ENCODE peak calls at places on chromosomes 7 and 10, in nine cellular contexts. One of them, this sample, is unnamed.
A peak's percentile ranks its signal among the peaks of the same experiment; 100 is the strongest.

GRCh38 chr10:28449382-28449781 is 83.5 kb upstream of the WAC start:
- DNase-seq in lower leg skin: no peak
- DNase-seq in CD8-positive, alpha-beta T cell: no peak
- DNase-seq in foreskin fibroblast: no peak
- DNase-seq in GM12864: no peak
- DNase-seq in AG04450: no peak
- DNase-seq in tibial nerve: no peak
- DNase-seq in cardiac muscle cell: no peak
- DNase-seq in OCI-LY7: no peak
- DNase-seq in this sample: no peak

GRCh38 chr7:139016931-139017511 is 18.8 kb downstream of the ZC3HAV1L start:
- DNase-seq in lower leg skin: peak; percentile 53
- DNase-seq in CD8-positive, alpha-beta T cell: peak; percentile 69
- DNase-seq in foreskin fibroblast: peak; percentile 59
- DNase-seq in GM12864: peak; percentile 37
- DNase-seq in AG04450: peak; percentile 41
- DNase-seq in tibial nerve: peak; percentile 33
- DNase-seq in cardiac muscle cell: peak; percentile 82
- DNase-seq in OCI-LY7: peak; percentile 73
- DNase-seq in this sample: no peak

GRCh38 chr7:77606561-77606960 is 69.5 kb downstream of the PTPN12 start:
- DNase-seq in lower leg skin: no peak
- DNase-seq in CD8-positive, alpha-beta T cell: no peak
- DNase-seq in foreskin fibroblast: no peak
- DNase-seq in GM12864: no peak
- DNase-seq in AG04450: no peak
- DNase-seq in tibial nerve: no peak
- DNase-seq in cardiac muscle cell: no peak
- DNase-seq in OCI-LY7: no peak
- DNase-seq in this sample: no peak

GRCh38 chr10:80453715-80454525 is at the start of gene TSPAN14:
- DNase-seq in lower leg skin: peak; percentile 75
- DNase-seq in CD8-positive, alpha-beta T cell: peak; percentile 74
- DNase-seq in foreskin fibroblast: peak; percentile 83
- DNase-seq in GM12864: no peak
- DNase-seq in AG04450: peak; percentile 55
- DNase-seq in tibial nerve: peak; percentile 74
- DNase-seq in cardiac muscle cell: peak; percentile 93
- DNase-seq in OCI-LY7: peak; percentile 87
- DNase-seq in this sample: no peak

GRCh38 chr7:95840953-95841950 is 68.9 kb downstream of the DYNC1I1 start:
- DNase-seq in lower leg skin: no peak
- DNase-seq in CD8-positive, alpha-beta T cell: no peak
- DNase-seq in foreskin fibroblast: no peak
- DNase-seq in GM12864: peak; percentile 4
- DNase-seq in AG04450: no peak
- DNase-seq in tibial nerve: no peak
- DNase-seq in cardiac muscle cell: no peak
- DNase-seq in OCI-LY7: peak; percentile 35
- DNase-seq in this sample: no peak

GRCh38 chr10:81192404-81192803 is 654.7 kb downstream of the SH2D4B start:
- DNase-seq in lower leg skin: no peak
- DNase-seq in CD8-positive, alpha-beta T cell: no peak
- DNase-seq in foreskin fibroblast: no peak
- DNase-seq in GM12864: no peak
- DNase-seq in AG04450: no peak
- DNase-seq in tibial nerve: no peak
- DNase-seq in cardiac muscle cell: no peak
- DNase-seq in OCI-LY7: no peak
- DNase-seq in this sample: no peak

GRCh38 chr10:11149499-11149898 is 131.8 kb downstream of the CELF2 start:
- DNase-seq in lower leg skin: no peak
- DNase-seq in CD8-positive, alpha-beta T cell: peak; percentile 52
- DNase-seq in foreskin fibroblast: no peak
- DNase-seq in GM12864: no peak
- DNase-seq in AG04450: no peak
- DNase-seq in tibial nerve: no peak
- DNase-seq in cardiac muscle cell: no peak
- DNase-seq in OCI-LY7: no peak
- DNase-seq in this sample: no peak

GRCh38 chr7:407706-408539 is 111.7 kb downstream of the PDGFA start:
- DNase-seq in lower leg skin: no peak
- DNase-seq in CD8-positive, alpha-beta T cell: no peak
- DNase-seq in foreskin fibroblast: no peak
- DNase-seq in GM12864: no peak
- DNase-seq in AG04450: no peak
- DNase-seq in tibial nerve: no peak
- DNase-seq in cardiac muscle cell: no peak
- DNase-seq in OCI-LY7: no peak
- DNase-seq in this sample: no peak

GRCh38 chr10:1107679-1108078 is 51.5 kb downstream of the WDR37 start:
- DNase-seq in lower leg skin: no peak
- DNase-seq in CD8-positive, alpha-beta T cell: no peak
- DNase-seq in foreskin fibroblast: no peak
- DNase-seq in GM12864: no peak
- DNase-seq in AG04450: no peak
- DNase-seq in tibial nerve: no peak
- DNase-seq in cardiac muscle cell: no peak
- DNase-seq in OCI-LY7: no peak
- DNase-seq in this sample: no peak

GRCh38 chr10:129097776-129098175 is 369.3 kb upstream of the MGMT start:
- DNase-seq in lower leg skin: no peak
- DNase-seq in CD8-positive, alpha-beta T cell: no peak
- DNase-seq in foreskin fibroblast: no peak
- DNase-seq in GM12864: no peak
- DNase-seq in AG04450: no peak
- DNase-seq in tibial nerve: no peak
- DNase-seq in cardiac muscle cell: peak; percentile 72
- DNase-seq in OCI-LY7: no peak
- DNase-seq in this sample: no peak

GRCh38 chr10:78602201-78602917 is 466.4 kb upstream of the ZMIZ1 start:
- DNase-seq in lower leg skin: no peak
- DNase-seq in CD8-positive, alpha-beta T cell: no peak
- DNase-seq in foreskin fibroblast: no peak
- DNase-seq in GM12864: no peak
- DNase-seq in AG04450: no peak
- DNase-seq in tibial nerve: no peak
- DNase-seq in cardiac muscle cell: no peak
- DNase-seq in OCI-LY7: no peak
- DNase-seq in this sample: no peak

GRCh38 chr10:21195149-21195731 is 298.1 kb upstream of the NEBL start:
- DNase-seq in lower leg skin: no peak
- DNase-seq in CD8-positive, alpha-beta T cell: no peak
- DNase-seq in foreskin fibroblast: no peak
- DNase-seq in GM12864: no peak
- DNase-seq in AG04450: no peak
- DNase-seq in tibial nerve: no peak
- DNase-seq in cardiac muscle cell: peak; percentile 16
- DNase-seq in OCI-LY7: no peak
- DNase-seq in this sample: no peak

GRCh38 chr7:116098175-116098574 is 67.6 kb upstream of the TFEC start:
- DNase-seq in lower leg skin: no peak
- DNase-seq in CD8-positive, alpha-beta T cell: no peak
- DNase-seq in foreskin fibroblast: no peak
- DNase-seq in GM12864: no peak
- DNase-seq in AG04450: no peak
- DNase-seq in tibial nerve: no peak
- DNase-seq in cardiac muscle cell: no peak
- DNase-seq in OCI-LY7: no peak
- DNase-seq in this sample: no peak

GRCh38 chr7:84677386-84677785 is 482.8 kb upstream of the SEMA3A start:
- DNase-seq in lower leg skin: peak; percentile 65
- DNase-seq in CD8-positive, alpha-beta T cell: no peak
- DNase-seq in foreskin fibroblast: no peak
- DNase-seq in GM12864: no peak
- DNase-seq in AG04450: no peak
- DNase-seq in tibial nerve: no peak
- DNase-seq in cardiac muscle cell: peak; percentile 44
- DNase-seq in OCI-LY7: no peak
- DNase-seq in this sample: peak; percentile 13

GRCh38 chr7:142798451-142799438 is 28.0 kb downstream of the PRSS2 start:
- DNase-seq in lower leg skin: no peak
- DNase-seq in CD8-positive, alpha-beta T cell: no peak
- DNase-seq in foreskin fibroblast: no peak
- DNase-seq in GM12864: no peak
- DNase-seq in AG04450: no peak
- DNase-seq in tibial nerve: no peak
- DNase-seq in cardiac muscle cell: no peak
- DNase-seq in OCI-LY7: no peak
- DNase-seq in this sample: no peak

GRCh38 chr10:52801951-52802350 is 29.4 kb upstream of the MBL2 start:
- DNase-seq in lower leg skin: no peak
- DNase-seq in CD8-positive, alpha-beta T cell: no peak
- DNase-seq in foreskin fibroblast: no peak
- DNase-seq in GM12864: no peak
- DNase-seq in AG04450: no peak
- DNase-seq in tibial nerve: no peak
- DNase-seq in cardiac muscle cell: peak; percentile 41
- DNase-seq in OCI-LY7: no peak
- DNase-seq in this sample: peak; percentile 23

GRCh38 chr10:50624154-50624865 is 554 bp upstream of the SGMS1 start:
- DNase-seq in lower leg skin: peak; percentile 92
- DNase-seq in CD8-positive, alpha-beta T cell: peak; percentile 98
- DNase-seq in foreskin fibroblast: peak; percentile 95
- DNase-seq in GM12864: peak; percentile 78
- DNase-seq in AG04450: peak; percentile 85
- DNase-seq in tibial nerve: peak; percentile 90
- DNase-seq in cardiac muscle cell: peak; percentile 98
- DNase-seq in OCI-LY7: peak; percentile 97
- DNase-seq in this sample: peak; percentile 81

GRCh38 chr7:92402920-92403759 is 44.1 kb upstream of the GATAD1 start:
- DNase-seq in lower leg skin: no peak
- DNase-seq in CD8-positive, alpha-beta T cell: no peak
- DNase-seq in foreskin fibroblast: peak; percentile 28
- DNase-seq in GM12864: no peak
- DNase-seq in AG04450: no peak
- DNase-seq in tibial nerve: no peak
- DNase-seq in cardiac muscle cell: peak; percentile 48
- DNase-seq in OCI-LY7: no peak
- DNase-seq in this sample: no peak

GRCh38 chr10:131121511-131122035 is 189.9 kb downstream of the TCERG1L start:
- DNase-seq in lower leg skin: no peak
- DNase-seq in CD8-positive, alpha-beta T cell: no peak
- DNase-seq in foreskin fibroblast: no peak
- DNase-seq in GM12864: no peak
- DNase-seq in AG04450: no peak
- DNase-seq in tibial nerve: no peak
- DNase-seq in cardiac muscle cell: no peak
- DNase-seq in OCI-LY7: no peak
- DNase-seq in this sample: no peak

GRCh38 chr7:79308176-79308575 is 145.3 kb downstream of the MAGI2 start:
- DNase-seq in lower leg skin: no peak
- DNase-seq in CD8-positive, alpha-beta T cell: no peak
- DNase-seq in foreskin fibroblast: no peak
- DNase-seq in GM12864: no peak
- DNase-seq in AG04450: no peak
- DNase-seq in tibial nerve: no peak
- DNase-seq in cardiac muscle cell: peak; percentile 21
- DNase-seq in OCI-LY7: no peak
- DNase-seq in this sample: no peak
- TF ChIP-seq CTCF in lower leg skin: no peak
- TF ChIP-seq CTCF in CD8-positive, alpha-beta T cell: no peak
- TF ChIP-seq CTCF in foreskin fibroblast: no peak
- TF ChIP-seq CTCF in GM12864: no peak
- TF ChIP-seq CTCF in AG04450: no peak
- TF ChIP-seq CTCF in tibial nerve: no peak
- TF ChIP-seq CTCF in cardiac muscle cell: peak; percentile 9
- TF ChIP-seq CTCF in OCI-LY7: no peak
- TF ChIP-seq CTCF in this sample: no peak

GRCh38 chr10:103693812-103694205 is 161.6 kb downstream of the SH3PXD2A start:
- DNase-seq in lower leg skin: no peak
- DNase-seq in CD8-positive, alpha-beta T cell: no peak
- DNase-seq in foreskin fibroblast: no peak
- DNase-seq in GM12864: no peak
- DNase-seq in AG04450: no peak
- DNase-seq in tibial nerve: no peak
- DNase-seq in cardiac muscle cell: no peak
- DNase-seq in OCI-LY7: no peak
- DNase-seq in this sample: no peak

GRCh38 chr10:103692421-103693069 is 162.8 kb downstream of the SH3PXD2A start:
- DNase-seq in lower leg skin: no peak
- DNase-seq in CD8-positive, alpha-beta T cell: no peak
- DNase-seq in foreskin fibroblast: no peak
- DNase-seq in GM12864: peak; percentile 72
- DNase-seq in AG04450: no peak
- DNase-seq in tibial nerve: no peak
- DNase-seq in cardiac muscle cell: no peak
- DNase-seq in OCI-LY7: peak; percentile 75
- DNase-seq in this sample: no peak

GRCh38 chr10:103691267-103691666 is 164.1 kb downstream of the SH3PXD2A start:
- DNase-seq in lower leg skin: no peak
- DNase-seq in CD8-positive, alpha-beta T cell: no peak
- DNase-seq in foreskin fibroblast: no peak
- DNase-seq in GM12864: no peak
- DNase-seq in AG04450: no peak
- DNase-seq in tibial nerve: no peak
- DNase-seq in cardiac muscle cell: no peak
- DNase-seq in OCI-LY7: no peak
- DNase-seq in this sample: no peak

GRCh38 chr10:103691723-103692380 is 163.5 kb downstream of the SH3PXD2A start:
- DNase-seq in lower leg skin: no peak
- DNase-seq in CD8-positive, alpha-beta T cell: no peak
- DNase-seq in foreskin fibroblast: no peak
- DNase-seq in GM12864: no peak
- DNase-seq in AG04450: no peak
- DNase-seq in tibial nerve: no peak
- DNase-seq in cardiac muscle cell: no peak
- DNase-seq in OCI-LY7: peak; percentile 37
- DNase-seq in this sample: no peak

GRCh38 chr10:103693070-103693811 is 162.1 kb downstream of the SH3PXD2A start:
- DNase-seq in lower leg skin: no peak
- DNase-seq in CD8-positive, alpha-beta T cell: peak; percentile 32
- DNase-seq in foreskin fibroblast: no peak
- DNase-seq in GM12864: no peak
- DNase-seq in AG04450: no peak
- DNase-seq in tibial nerve: no peak
- DNase-seq in cardiac muscle cell: no peak
- DNase-seq in OCI-LY7: peak; percentile 60
- DNase-seq in this sample: no peak
- H3K4me3 ChIP-seq in lower leg skin: no peak overlapping the region
- H3K4me3 ChIP-seq in CD8-positive, alpha-beta T cell: peak overlapping the region; percentile 52
- H3K4me3 ChIP-seq in foreskin fibroblast: peak overlapping the region; percentile 40
- H3K4me3 ChIP-seq in GM12864: peak overlapping the region; percentile 67
- H3K4me3 ChIP-seq in AG04450: peak overlapping the region; percentile 52
- H3K4me3 ChIP-seq in tibial nerve: peak overlapping the region; percentile 61
- H3K4me3 ChIP-seq in cardiac muscle cell: peak overlapping the region; percentile 7
- H3K4me3 ChIP-seq in OCI-LY7: peak overlapping the region; percentile 69
- H3K4me3 ChIP-seq in this sample: peak overlapping the region; percentile 35

GRCh38 chr7:51357821-51358220 is 41.2 kb upstream of the COBL start:
- DNase-seq in lower leg skin: no peak
- DNase-seq in CD8-positive, alpha-beta T cell: no peak
- DNase-seq in foreskin fibroblast: no peak
- DNase-seq in GM12864: no peak
- DNase-seq in AG04450: no peak
- DNase-seq in tibial nerve: no peak
- DNase-seq in cardiac muscle cell: no peak
- DNase-seq in OCI-LY7: no peak
- DNase-seq in this sample: no peak
- TF ChIP-seq CTCF in lower leg skin: no peak
- TF ChIP-seq CTCF in CD8-positive, alpha-beta T cell: no peak
- TF ChIP-seq CTCF in foreskin fibroblast: no peak
- TF ChIP-seq CTCF in GM12864: no peak
- TF ChIP-seq CTCF in AG04450: no peak
- TF ChIP-seq CTCF in tibial nerve: no peak
- TF ChIP-seq CTCF in cardiac muscle cell: no peak
- TF ChIP-seq CTCF in OCI-LY7: no peak
- TF ChIP-seq CTCF in this sample: no peak

GRCh38 chr7:94511763-94512162 is 2.2 kb downstream of the CASD1 start:
- DNase-seq in lower leg skin: no peak
- DNase-seq in CD8-positive, alpha-beta T cell: no peak
- DNase-seq in foreskin fibroblast: no peak
- DNase-seq in GM12864: no peak
- DNase-seq in AG04450: no peak
- DNase-seq in tibial nerve: no peak
- DNase-seq in cardiac muscle cell: no peak
- DNase-seq in OCI-LY7: no peak
- DNase-seq in this sample: no peak
- H3K4me3 ChIP-seq in lower leg skin: no peak overlapping the region
- H3K4me3 ChIP-seq in CD8-positive, alpha-beta T cell: no peak overlapping the region
- H3K4me3 ChIP-seq in foreskin fibroblast: no peak overlapping the region
- H3K4me3 ChIP-seq in GM12864: no peak overlapping the region
- H3K4me3 ChIP-seq in AG04450: no peak overlapping the region
- H3K4me3 ChIP-seq in tibial nerve: no peak overlapping the region
- H3K4me3 ChIP-seq in cardiac muscle cell: peak overlapping the region; percentile 56
- H3K4me3 ChIP-seq in OCI-LY7: peak overlapping the region; percentile 92
- H3K4me3 ChIP-seq in this sample: no peak overlapping the region